ENCODE peak calls at places on chromosomes 16 and 17, in ten cellular contexts. I, D, Z, V, E, C, A, O, F and N are unnamed samples.

GRCh38 chr17:6101706-6102105 is 31.5 kb downstream of the WSCD1 start:
- DNase-seq in I (no peak), D (no peak), Z (no peak), V (no peak), E (no peak), C (no peak), A (no peak), O (no peak), F (no peak), N (no peak)

GRCh38 chr17:17492562-17492961 is 3.6 kb downstream of the RASD1 start:
- DNase-seq in I (no peak), D (no peak), Z (no peak), V (no peak), E (no peak), C (no peak), A (no peak), O (no peak), F (no peak), N (no peak)

GRCh38 chr17:704111-704864 is 10.4 kb downstream of the VPS53 start:
- DNase-seq in I (no peak), D (no peak), Z (no peak), V (no peak), E (no peak), C (no peak), A (no peak), O (no peak), F (no peak), N (no peak)

GRCh38 chr16:80123189-80123588 is 417.6 kb upstream of the DYNLRB2 start:
- DNase-seq in I (no peak), D (no peak), Z (no peak), V (no peak), E (no peak), C (no peak), A (no peak), O (no peak), F (no peak), N (no peak)

GRCh38 chr17:32596666-32597065 is 109.9 kb downstream of the CDK5R1 start:
- DNase-seq in I (no peak), D (no peak), Z (no peak), V (no peak), E (no peak), C (peak; percentile 34), A (no peak), O (no peak), F (no peak), N (no peak)

GRCh38 chr16:20673882-20674683 is 23.4 kb downstream of the ACSM1 start:
- DNase-seq in I (peak; percentile 75), D (no peak), Z (no peak), V (no peak), E (peak; percentile 16), C (no peak), A (no peak), O (no peak), F (no peak), N (no peak)

GRCh38 chr17:64063088-64063487 is 42.7 kb upstream of the ICAM2 start:
- DNase-seq in I (no peak), D (no peak), Z (no peak), V (no peak), E (no peak), C (no peak), A (no peak), O (no peak), F (no peak), N (no peak)

GRCh38 chr17:47649972-47650524 is 329 bp downstream of the KPNB1 start:
- DNase-seq in I (peak; percentile 43), D (no peak), Z (no peak), V (no peak), E (no peak), C (no peak), A (no peak), O (no peak), F (no peak), N (no peak)

GRCh38 chr17:82418001-82418986 is at the start of the genes HEXD and OGFOD3:
- DNase-seq in I (peak; percentile 56), D (peak; percentile 89), Z (peak; percentile 83), V (peak; percentile 69), E (peak; percentile 82), C (peak; percentile 61), A (peak; percentile 90), O (peak; percentile 73), F (peak; percentile 91), N (peak; percentile 79)

GRCh38 chr17:82281076-82281475 is 7.6 kb upstream of the CSNK1D start:
- DNase-seq in I (no peak), D (no peak), Z (no peak), V (no peak), E (no peak), C (no peak), A (no peak), O (no peak), F (no peak), N (no peak)

GRCh38 chr16:87970206-87970605 is 19.0 kb downstream of the BANP start:
- DNase-seq in I (no peak), D (no peak), Z (no peak), V (no peak), E (no peak), C (no peak), A (no peak), O (no peak), F (peak; percentile 19), N (no peak)

DNA sequence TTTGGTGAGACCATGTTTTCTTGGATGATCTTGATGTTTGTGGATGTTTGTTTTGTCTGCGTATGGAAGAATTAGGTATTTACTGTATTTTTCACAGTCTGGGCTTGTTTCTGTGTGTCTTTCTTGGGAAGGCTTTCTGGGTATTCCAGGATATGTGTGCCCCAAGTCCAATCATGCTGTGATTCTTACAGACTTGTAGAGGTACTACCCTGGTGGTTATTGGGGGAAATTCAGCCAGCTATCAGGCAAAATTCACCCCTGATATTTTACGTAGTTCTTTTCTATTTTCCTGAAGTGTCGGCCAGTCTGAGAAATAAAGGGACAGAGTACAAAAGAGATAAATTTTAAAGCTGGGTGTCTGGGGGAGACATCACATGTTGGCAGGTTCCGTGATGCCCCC is 33.4 kb upstream of the ARL4D start:
- DNase-seq in I (no peak), D (no peak), Z (no peak), V (no peak), E (no peak), C (no peak), A (no peak), O (no peak), F (no peak), N (no peak)
- TF ChIP-seq CTCF in I (peak; percentile 31), D (no peak), Z (no peak), V (no peak), E (no peak), C (no peak), A (no peak), O (no peak), F (no peak), N (peak; percentile 29)

GRCh38 chr17:29368161-29368560 is 22.0 kb upstream of the TAOK1 start:
- DNase-seq in I (no peak), D (no peak), Z (no peak), V (no peak), E (no peak), C (no peak), A (no peak), O (no peak), F (no peak), N (no peak)

GRCh38 chr17:29368926-29369325 is 21.2 kb upstream of the TAOK1 start:
- DNase-seq in I (no peak), D (no peak), Z (peak; percentile 46), V (no peak), E (no peak), C (no peak), A (no peak), O (no peak), F (no peak), N (no peak)

GRCh38 chr17:29364691-29365090 is 25.5 kb upstream of the TAOK1 start:
- DNase-seq in I (no peak), D (no peak), Z (no peak), V (no peak), E (no peak), C (no peak), A (no peak), O (no peak), F (no peak), N (no peak)

GRCh38 chr17:29369831-29370735 is 20.1 kb upstream of the TAOK1 start:
- DNase-seq in I (peak; percentile 71), D (peak; percentile 78), Z (peak; percentile 28), V (peak; percentile 66), E (peak; percentile 84), C (peak; percentile 46), A (peak; percentile 67), O (peak; percentile 53), F (peak; percentile 91), N (peak; percentile 84)
- H3K27ac ChIP-seq in I (no peak overlapping the region), D (no peak overlapping the region), Z (peak overlapping the region; percentile 75), V (no peak overlapping the region), E (no peak overlapping the region), C (peak overlapping the region; percentile 71), A (peak overlapping the region; percentile 71), O (peak overlapping the region; percentile 25), F (no peak overlapping the region), N (no peak overlapping the region)

DNA sequence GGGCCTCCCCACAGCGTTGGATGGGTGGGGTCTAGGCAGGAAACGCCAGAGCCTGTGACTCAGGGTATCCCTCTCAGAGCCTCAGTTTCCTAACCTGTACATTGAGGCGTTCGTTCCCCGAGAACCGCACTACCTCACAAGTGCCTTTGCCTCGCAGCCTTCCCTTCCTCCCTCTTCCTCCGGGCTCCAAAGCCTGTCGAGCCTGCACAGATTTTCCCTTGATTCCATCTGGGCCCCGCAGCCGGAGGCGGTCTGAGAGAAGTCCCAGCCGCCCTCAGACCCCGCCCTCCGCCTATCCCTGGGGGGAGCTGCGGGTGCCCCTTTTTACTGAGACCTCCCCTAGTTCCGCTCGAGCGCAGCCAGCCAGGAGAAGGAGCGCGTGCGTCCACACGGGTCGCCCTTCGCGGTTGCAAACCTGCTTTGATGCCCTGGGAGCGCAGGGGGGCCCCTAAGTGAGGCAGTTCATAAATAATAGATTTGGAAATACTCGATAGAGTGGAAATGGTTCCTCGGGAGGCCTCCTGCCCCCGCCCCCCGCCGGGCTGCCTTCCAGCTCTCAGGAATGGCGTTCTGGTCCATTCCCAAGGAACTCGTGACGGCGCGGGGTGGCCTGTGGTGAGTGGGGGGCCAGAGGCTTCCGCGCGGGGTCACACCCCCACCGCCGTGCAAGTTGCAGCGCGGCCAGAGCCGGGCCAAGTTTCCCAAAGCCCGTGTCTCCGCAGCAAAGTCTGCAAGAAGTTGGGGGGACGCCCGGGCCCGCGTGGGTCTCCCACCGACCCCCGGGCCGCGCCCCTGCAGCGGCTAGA is 672 bp downstream of the C16orf74 start:
- DNase-seq in I (no peak), D (no peak), Z (peak; percentile 27), V (no peak), E (peak; percentile 22), C (no peak), A (peak; percentile 66), O (no peak), F (peak; percentile 80), N (no peak)
- TF ChIP-seq CTCF in I (no peak), D (no peak), Z (peak; percentile 14), V (no peak), E (no peak), C (no peak), A (no peak), O (no peak), F (no peak), N (no peak)

DNA sequence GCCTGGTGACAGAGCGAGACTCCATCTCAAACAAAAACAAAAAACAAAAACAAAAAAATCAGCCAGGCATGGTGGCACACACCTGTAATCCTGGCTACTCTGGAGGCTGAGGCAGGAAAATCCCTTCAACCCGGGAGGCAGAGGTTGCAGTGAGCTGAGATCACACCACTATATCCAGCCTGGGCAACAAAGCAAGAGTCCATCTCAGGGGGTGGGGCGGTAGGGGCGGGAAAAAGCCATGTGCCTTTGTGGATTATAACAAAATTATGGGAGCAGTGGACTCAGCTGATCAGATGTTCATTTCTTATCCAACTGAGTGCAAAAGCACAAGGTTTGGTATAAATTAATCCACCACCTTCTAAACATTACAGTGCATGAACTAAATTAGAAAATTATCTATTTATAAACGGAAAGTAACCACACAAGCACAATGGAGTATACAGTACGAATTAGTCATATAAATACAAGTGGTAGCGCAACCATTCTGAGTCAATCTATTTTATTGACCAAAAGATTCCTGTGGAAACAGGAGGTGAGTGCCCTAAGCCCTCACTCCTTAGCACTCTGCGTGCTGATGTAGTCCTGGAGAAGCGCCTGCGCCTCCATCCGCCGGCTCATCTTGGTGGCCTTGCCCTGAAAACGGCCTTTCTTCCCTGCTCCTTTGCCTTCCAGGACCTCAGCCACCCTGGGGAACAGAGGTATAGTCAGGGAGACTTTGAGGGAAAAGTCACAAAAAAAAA is 14.0 kb downstream of the AARSD1 start:
- DNase-seq in I (no peak), D (no peak), Z (no peak), V (no peak), E (no peak), C (no peak), A (no peak), O (no peak), F (no peak), N (no peak)
- H3K27ac ChIP-seq in I (no peak overlapping the region), D (no peak overlapping the region), Z (no peak overlapping the region), V (no peak overlapping the region), E (no peak overlapping the region), C (no peak overlapping the region), A (no peak overlapping the region), O (no peak overlapping the region), F (no peak overlapping the region), N (no peak overlapping the region)